ENCODE peak calls at places on chromosome 17, in five cellular contexts. One of them, this sample, is unnamed.

GRCh38 chr17:69150333-69150732 is 8.6 kb upstream of the ABCA6 start:
- DNase-seq in anterior cingulate cortex: no peak
- DNase-seq in activated T-helper 9 cell treated with anti-CD3 and anti-CD28 coated beads, Interleukin-2, amount 50 U/mL, for 16 hours: no peak
- DNase-seq in activated CD8-positive, alpha-beta memory T cell treated with anti-CD3 and anti-CD28 coated beads for 1 hour: no peak
- DNase-seq in pons: no peak
- DNase-seq in this sample: no peak

GRCh38 chr17:71098071-71098470 is 928.7 kb downstream of the KCNJ2 start:
- DNase-seq in activated T-helper 9 cell treated with anti-CD3 and anti-CD28 coated beads, Interleukin-2, amount 50 U/mL, for 16 hours: no peak
- DNase-seq in pons: no peak
- DNase-seq in anterior cingulate cortex: no peak
- DNase-seq in activated CD8-positive, alpha-beta memory T cell treated with anti-CD3 and anti-CD28 coated beads for 1 hour: no peak
- DNase-seq in this sample: no peak

GRCh38 chr17:69577098-69577497 is 162.6 kb downstream of the MAP2K6 start:
- DNase-seq in pons: no peak
- DNase-seq in anterior cingulate cortex: no peak
- DNase-seq in activated T-helper 9 cell treated with anti-CD3 and anti-CD28 coated beads, Interleukin-2, amount 50 U/mL, for 16 hours: no peak
- DNase-seq in activated CD8-positive, alpha-beta memory T cell treated with anti-CD3 and anti-CD28 coated beads for 1 hour: no peak
- DNase-seq in this sample: no peak

GRCh38 chr17:49753959-49754391 is 10.0 kb downstream of the FAM117A start:
- DNase-seq in activated CD8-positive, alpha-beta memory T cell treated with anti-CD3 and anti-CD28 coated beads for 1 hour: no peak
- DNase-seq in activated T-helper 9 cell treated with anti-CD3 and anti-CD28 coated beads, Interleukin-2, amount 50 U/mL, for 16 hours: no peak
- DNase-seq in pons: no peak
- DNase-seq in anterior cingulate cortex: no peak
- DNase-seq in this sample: no peak

GRCh38 chr17:31318298-31319190 is 2.9 kb downstream of the EVI2A start:
- DNase-seq in activated T-helper 9 cell treated with anti-CD3 and anti-CD28 coated beads, Interleukin-2, amount 50 U/mL, for 16 hours: peak
- DNase-seq in activated CD8-positive, alpha-beta memory T cell treated with anti-CD3 and anti-CD28 coated beads for 1 hour: peak
- DNase-seq in pons: peak
- DNase-seq in anterior cingulate cortex: peak
- DNase-seq in this sample: peak

GRCh38 chr17:2980211-2980903 is 83.0 kb downstream of the OR1D5 start:
- DNase-seq in anterior cingulate cortex: no peak
- DNase-seq in pons: no peak
- DNase-seq in activated CD8-positive, alpha-beta memory T cell treated with anti-CD3 and anti-CD28 coated beads for 1 hour: no peak
- DNase-seq in activated T-helper 9 cell treated with anti-CD3 and anti-CD28 coated beads, Interleukin-2, amount 50 U/mL, for 16 hours: no peak
- DNase-seq in this sample: no peak

GRCh38 chr17:48756816-48757215 is 28.3 kb upstream of the HOXB13 start:
- DNase-seq in activated T-helper 9 cell treated with anti-CD3 and anti-CD28 coated beads, Interleukin-2, amount 50 U/mL, for 16 hours: no peak
- DNase-seq in activated CD8-positive, alpha-beta memory T cell treated with anti-CD3 and anti-CD28 coated beads for 1 hour: no peak
- DNase-seq in pons: peak
- DNase-seq in anterior cingulate cortex: no peak
- DNase-seq in this sample: no peak

GRCh38 chr17:48181653-48182052 is 74.1 kb downstream of the SNX11 start:
- DNase-seq in anterior cingulate cortex: no peak
- DNase-seq in pons: no peak
- DNase-seq in activated CD8-positive, alpha-beta memory T cell treated with anti-CD3 and anti-CD28 coated beads for 1 hour: no peak
- DNase-seq in activated T-helper 9 cell treated with anti-CD3 and anti-CD28 coated beads, Interleukin-2, amount 50 U/mL, for 16 hours: no peak
- DNase-seq in this sample: no peak

GRCh38 chr17:43823350-43824084 is 9.4 kb downstream of the MPP3 start:
- DNase-seq in activated CD8-positive, alpha-beta memory T cell treated with anti-CD3 and anti-CD28 coated beads for 1 hour: no peak
- DNase-seq in pons: no peak
- DNase-seq in anterior cingulate cortex: no peak
- DNase-seq in activated T-helper 9 cell treated with anti-CD3 and anti-CD28 coated beads, Interleukin-2, amount 50 U/mL, for 16 hours: no peak
- DNase-seq in this sample: no peak

GRCh38 chr17:57916925-57917858 is 38.0 kb downstream of the CUEDC1 start:
- DNase-seq in anterior cingulate cortex: peak
- DNase-seq in activated T-helper 9 cell treated with anti-CD3 and anti-CD28 coated beads, Interleukin-2, amount 50 U/mL, for 16 hours: peak
- DNase-seq in activated CD8-positive, alpha-beta memory T cell treated with anti-CD3 and anti-CD28 coated beads for 1 hour: no peak
- DNase-seq in pons: peak
- DNase-seq in this sample: no peak

GRCh38 chr17:40563371-40564052 is 1.8 kb downstream of the CCR7 start:
- DNase-seq in pons: no peak
- DNase-seq in activated T-helper 9 cell treated with anti-CD3 and anti-CD28 coated beads, Interleukin-2, amount 50 U/mL, for 16 hours: peak
- DNase-seq in activated CD8-positive, alpha-beta memory T cell treated with anti-CD3 and anti-CD28 coated beads for 1 hour: no peak
- DNase-seq in anterior cingulate cortex: no peak
- DNase-seq in this sample: peak

GRCh38 chr17:74227271-74227670 is 13.9 kb downstream of the TTYH2 start:
- DNase-seq in activated T-helper 9 cell treated with anti-CD3 and anti-CD28 coated beads, Interleukin-2, amount 50 U/mL, for 16 hours: no peak
- DNase-seq in pons: peak
- DNase-seq in anterior cingulate cortex: no peak
- DNase-seq in activated CD8-positive, alpha-beta memory T cell treated with anti-CD3 and anti-CD28 coated beads for 1 hour: no peak
- DNase-seq in this sample: no peak

GRCh38 chr17:81277421-81277820 is 17.7 kb downstream of the SLC38A10 start:
- DNase-seq in pons: peak
- DNase-seq in activated CD8-positive, alpha-beta memory T cell treated with anti-CD3 and anti-CD28 coated beads for 1 hour: no peak
- DNase-seq in anterior cingulate cortex: peak
- DNase-seq in activated T-helper 9 cell treated with anti-CD3 and anti-CD28 coated beads, Interleukin-2, amount 50 U/mL, for 16 hours: no peak
- DNase-seq in this sample: no peak

GRCh38 chr17:39623356-39623950 is 3.3 kb upstream of the PPP1R1B start:
- DNase-seq in activated CD8-positive, alpha-beta memory T cell treated with anti-CD3 and anti-CD28 coated beads for 1 hour: peak
- DNase-seq in anterior cingulate cortex: peak
- DNase-seq in activated T-helper 9 cell treated with anti-CD3 and anti-CD28 coated beads, Interleukin-2, amount 50 U/mL, for 16 hours: peak
- DNase-seq in pons: peak
- DNase-seq in this sample: peak

GRCh38 chr17:80984749-80985148 is 6.9 kb upstream of the CHMP6 start:
- DNase-seq in activated CD8-positive, alpha-beta memory T cell treated with anti-CD3 and anti-CD28 coated beads for 1 hour: no peak
- DNase-seq in anterior cingulate cortex: peak
- DNase-seq in activated T-helper 9 cell treated with anti-CD3 and anti-CD28 coated beads, Interleukin-2, amount 50 U/mL, for 16 hours: no peak
- DNase-seq in pons: no peak
- DNase-seq in this sample: no peak

GRCh38 chr17:48995871-48996695 is 1.1 kb upstream of the IGF2BP1 start:
- DNase-seq in pons: no peak
- DNase-seq in activated CD8-positive, alpha-beta memory T cell treated with anti-CD3 and anti-CD28 coated beads for 1 hour: no peak
- DNase-seq in activated T-helper 9 cell treated with anti-CD3 and anti-CD28 coated beads, Interleukin-2, amount 50 U/mL, for 16 hours: no peak
- DNase-seq in anterior cingulate cortex: no peak
- DNase-seq in this sample: no peak

GRCh38 chr17:75876190-75876937 is 2.0 kb downstream of the TRIM47 start:
- DNase-seq in anterior cingulate cortex: no peak
- DNase-seq in activated T-helper 9 cell treated with anti-CD3 and anti-CD28 coated beads, Interleukin-2, amount 50 U/mL, for 16 hours: peak
- DNase-seq in activated CD8-positive, alpha-beta memory T cell treated with anti-CD3 and anti-CD28 coated beads for 1 hour: peak
- DNase-seq in pons: no peak
- DNase-seq in this sample: peak

GRCh38 chr17:77602062-77602746 is 356.3 kb upstream of the TNRC6C start:
- DNase-seq in activated CD8-positive, alpha-beta memory T cell treated with anti-CD3 and anti-CD28 coated beads for 1 hour: no peak
- DNase-seq in pons: no peak
- DNase-seq in activated T-helper 9 cell treated with anti-CD3 and anti-CD28 coated beads, Interleukin-2, amount 50 U/mL, for 16 hours: no peak
- DNase-seq in anterior cingulate cortex: no peak
- DNase-seq in this sample: no peak

GRCh38 chr17:83194761-83195329 is 115.4 kb downstream of the METRNL start:
- DNase-seq in anterior cingulate cortex: no peak
- DNase-seq in activated T-helper 9 cell treated with anti-CD3 and anti-CD28 coated beads, Interleukin-2, amount 50 U/mL, for 16 hours: no peak
- DNase-seq in pons: no peak
- DNase-seq in activated CD8-positive, alpha-beta memory T cell treated with anti-CD3 and anti-CD28 coated beads for 1 hour: no peak
- DNase-seq in this sample: no peak

GRCh38 chr17:14918540-14918939 is 346.6 kb downstream of the PMP22 start:
- DNase-seq in anterior cingulate cortex: no peak
- DNase-seq in pons: no peak
- DNase-seq in activated T-helper 9 cell treated with anti-CD3 and anti-CD28 coated beads, Interleukin-2, amount 50 U/mL, for 16 hours: no peak
- DNase-seq in activated CD8-positive, alpha-beta memory T cell treated with anti-CD3 and anti-CD28 coated beads for 1 hour: no peak
- DNase-seq in this sample: no peak

GRCh38 chr17:43767053-43767712 is 8.6 kb upstream of the SOST start:
- DNase-seq in anterior cingulate cortex: no peak
- DNase-seq in activated CD8-positive, alpha-beta memory T cell treated with anti-CD3 and anti-CD28 coated beads for 1 hour: no peak
- DNase-seq in activated T-helper 9 cell treated with anti-CD3 and anti-CD28 coated beads, Interleukin-2, amount 50 U/mL, for 16 hours: no peak
- DNase-seq in pons: no peak
- DNase-seq in this sample: no peak

GRCh38 chr17:76889323-76889722 is 21.1 kb downstream of the MGAT5B start:
- DNase-seq in activated CD8-positive, alpha-beta memory T cell treated with anti-CD3 and anti-CD28 coated beads for 1 hour: no peak
- DNase-seq in anterior cingulate cortex: no peak
- DNase-seq in activated T-helper 9 cell treated with anti-CD3 and anti-CD28 coated beads, Interleukin-2, amount 50 U/mL, for 16 hours: no peak
- DNase-seq in pons: no peak
- DNase-seq in this sample: no peak

GRCh38 chr17:17462048-17462824 is 14.6 kb upstream of the MED9 start:
- DNase-seq in anterior cingulate cortex: no peak
- DNase-seq in pons: no peak
- DNase-seq in activated T-helper 9 cell treated with anti-CD3 and anti-CD28 coated beads, Interleukin-2, amount 50 U/mL, for 16 hours: no peak
- DNase-seq in activated CD8-positive, alpha-beta memory T cell treated with anti-CD3 and anti-CD28 coated beads for 1 hour: no peak
- DNase-seq in this sample: no peak

GRCh38 chr17:8020251-8020650 is 17.8 kb downstream of the GUCY2D start:
- DNase-seq in activated CD8-positive, alpha-beta memory T cell treated with anti-CD3 and anti-CD28 coated beads for 1 hour: no peak
- DNase-seq in activated T-helper 9 cell treated with anti-CD3 and anti-CD28 coated beads, Interleukin-2, amount 50 U/mL, for 16 hours: no peak
- DNase-seq in anterior cingulate cortex: no peak
- DNase-seq in pons: no peak
- DNase-seq in this sample: no peak

GRCh38 chr17:66459811-66460270 is 157.4 kb downstream of the PRKCA start:
- DNase-seq in activated CD8-positive, alpha-beta memory T cell treated with anti-CD3 and anti-CD28 coated beads for 1 hour: no peak
- DNase-seq in activated T-helper 9 cell treated with anti-CD3 and anti-CD28 coated beads, Interleukin-2, amount 50 U/mL, for 16 hours: no peak
- DNase-seq in pons: no peak
- DNase-seq in anterior cingulate cortex: peak
- DNase-seq in this sample: no peak

GRCh38 chr17:58153046-58153445 is 4.9 kb downstream of the OR4D1 start:
- DNase-seq in anterior cingulate cortex: no peak
- DNase-seq in activated CD8-positive, alpha-beta memory T cell treated with anti-CD3 and anti-CD28 coated beads for 1 hour: peak
- DNase-seq in pons: no peak
- DNase-seq in activated T-helper 9 cell treated with anti-CD3 and anti-CD28 coated beads, Interleukin-2, amount 50 U/mL, for 16 hours: peak
- DNase-seq in this sample: peak

GRCh38 chr17:43070872-43071271 is 45.8 kb downstream of the RND2 start:
- DNase-seq in pons: no peak
- DNase-seq in anterior cingulate cortex: no peak
- DNase-seq in activated CD8-positive, alpha-beta memory T cell treated with anti-CD3 and anti-CD28 coated beads for 1 hour: no peak
- DNase-seq in activated T-helper 9 cell treated with anti-CD3 and anti-CD28 coated beads, Interleukin-2, amount 50 U/mL, for 16 hours: no peak
- DNase-seq in this sample: no peak

GRCh38 chr17:76371656-76372628 is 12.5 kb upstream of the SPHK1 start:
- DNase-seq in pons: no peak
- DNase-seq in activated T-helper 9 cell treated with anti-CD3 and anti-CD28 coated beads, Interleukin-2, amount 50 U/mL, for 16 hours: no peak
- DNase-seq in anterior cingulate cortex: no peak
- DNase-seq in activated CD8-positive, alpha-beta memory T cell treated with anti-CD3 and anti-CD28 coated beads for 1 hour: no peak
- DNase-seq in this sample: no peak

GRCh38 chr17:7404737-7405412 is 978 bp upstream of the TMEM256 start:
- DNase-seq in activated CD8-positive, alpha-beta memory T cell treated with anti-CD3 and anti-CD28 coated beads for 1 hour: peak
- DNase-seq in anterior cingulate cortex: no peak
- DNase-seq in pons: no peak
- DNase-seq in activated T-helper 9 cell treated with anti-CD3 and anti-CD28 coated beads, Interleukin-2, amount 50 U/mL, for 16 hours: peak
- DNase-seq in this sample: no peak

GRCh38 chr17:12737740-12738469 is 51.4 kb upstream of the ARHGAP44 start:
- DNase-seq in anterior cingulate cortex: no peak
- DNase-seq in pons: no peak
- DNase-seq in activated T-helper 9 cell treated with anti-CD3 and anti-CD28 coated beads, Interleukin-2, amount 50 U/mL, for 16 hours: no peak
- DNase-seq in activated CD8-positive, alpha-beta memory T cell treated with anti-CD3 and anti-CD28 coated beads for 1 hour: no peak
- DNase-seq in this sample: no peak

GRCh38 chr17:17435323-17435722 is 41.5 kb upstream of the MED9 start:
- DNase-seq in activated CD8-positive, alpha-beta memory T cell treated with anti-CD3 and anti-CD28 coated beads for 1 hour: no peak
- DNase-seq in pons: no peak
- DNase-seq in activated T-helper 9 cell treated with anti-CD3 and anti-CD28 coated beads, Interleukin-2, amount 50 U/mL, for 16 hours: no peak
- DNase-seq in anterior cingulate cortex: no peak
- DNase-seq in this sample: no peak

GRCh38 chr17:77374170-77374936 is 233.6 kb downstream of the SEC14L1 start:
- DNase-seq in activated T-helper 9 cell treated with anti-CD3 and anti-CD28 coated beads, Interleukin-2, amount 50 U/mL, for 16 hours: peak
- DNase-seq in activated CD8-positive, alpha-beta memory T cell treated with anti-CD3 and anti-CD28 coated beads for 1 hour: peak
- DNase-seq in anterior cingulate cortex: peak
- DNase-seq in pons: peak
- DNase-seq in this sample: peak

GRCh38 chr17:45293413-45294211 is 23.2 kb downstream of the MAP3K14 start:
- DNase-seq in activated CD8-positive, alpha-beta memory T cell treated with anti-CD3 and anti-CD28 coated beads for 1 hour: no peak
- DNase-seq in pons: peak
- DNase-seq in anterior cingulate cortex: peak
- DNase-seq in activated T-helper 9 cell treated with anti-CD3 and anti-CD28 coated beads, Interleukin-2, amount 50 U/mL, for 16 hours: no peak
- DNase-seq in this sample: no peak

GRCh38 chr17:57782051-57782490 is 37.0 kb upstream of the CCDC182 start:
- DNase-seq in activated CD8-positive, alpha-beta memory T cell treated with anti-CD3 and anti-CD28 coated beads for 1 hour: no peak
- DNase-seq in anterior cingulate cortex: no peak
- DNase-seq in pons: peak
- DNase-seq in activated T-helper 9 cell treated with anti-CD3 and anti-CD28 coated beads, Interleukin-2, amount 50 U/mL, for 16 hours: no peak
- DNase-seq in this sample: no peak

GRCh38 chr17:64506576-64507417 is at the start of gene CEP95:
- DNase-seq in activated CD8-positive, alpha-beta memory T cell treated with anti-CD3 and anti-CD28 coated beads for 1 hour: peak
- DNase-seq in anterior cingulate cortex: peak
- DNase-seq in pons: peak
- DNase-seq in activated T-helper 9 cell treated with anti-CD3 and anti-CD28 coated beads, Interleukin-2, amount 50 U/mL, for 16 hours: peak
- DNase-seq in this sample: peak

GRCh38 chr17:43536236-43537088 is 9.7 kb downstream of the ETV4 start:
- DNase-seq in anterior cingulate cortex: no peak
- DNase-seq in pons: no peak
- DNase-seq in activated CD8-positive, alpha-beta memory T cell treated with anti-CD3 and anti-CD28 coated beads for 1 hour: no peak
- DNase-seq in activated T-helper 9 cell treated with anti-CD3 and anti-CD28 coated beads, Interleukin-2, amount 50 U/mL, for 16 hours: no peak
- DNase-seq in this sample: no peak

GRCh38 chr17:17413215-17413792 is 63.5 kb upstream of the MED9 start:
- DNase-seq in anterior cingulate cortex: no peak
- DNase-seq in activated CD8-positive, alpha-beta memory T cell treated with anti-CD3 and anti-CD28 coated beads for 1 hour: no peak
- DNase-seq in pons: no peak
- DNase-seq in activated T-helper 9 cell treated with anti-CD3 and anti-CD28 coated beads, Interleukin-2, amount 50 U/mL, for 16 hours: no peak
- DNase-seq in this sample: no peak

GRCh38 chr17:9258115-9259020 is 237.1 kb downstream of the NTN1 start:
- DNase-seq in activated T-helper 9 cell treated with anti-CD3 and anti-CD28 coated beads, Interleukin-2, amount 50 U/mL, for 16 hours: no peak
- DNase-seq in pons: no peak
- DNase-seq in anterior cingulate cortex: no peak
- DNase-seq in activated CD8-positive, alpha-beta memory T cell treated with anti-CD3 and anti-CD28 coated beads for 1 hour: no peak
- DNase-seq in this sample: no peak

GRCh38 chr17:30376621-30377452 is 1.9 kb upstream of the CPD start:
- DNase-seq in anterior cingulate cortex: no peak
- DNase-seq in activated CD8-positive, alpha-beta memory T cell treated with anti-CD3 and anti-CD28 coated beads for 1 hour: no peak
- DNase-seq in activated T-helper 9 cell treated with anti-CD3 and anti-CD28 coated beads, Interleukin-2, amount 50 U/mL, for 16 hours: peak
- DNase-seq in pons: peak
- DNase-seq in this sample: no peak

This sample was measured in CD4-positive, CD25-positive, alpha-beta regulatory T cell.